ENCODE peak calls at places on chromosomes 6 and 20, in four cellular contexts. B is Panc1, K is HepG2, V is K562. M is an unnamed sample.

GRCh38 chr6:37637562-37638413 is 59.9 kb downstream of the MDGA1 start:
- DNase-seq in B (no peak), V (peak), K (peak), M (no peak)

GRCh38 chr6:73830119-73830518 is 134.1 kb downstream of the CD109 start:
- DNase-seq in V (no peak), B (no peak), K (no peak), M (no peak)

GRCh38 chr20:12941025-12941424 is 67.7 kb upstream of the SPTLC3 start:
- DNase-seq in K (peak), V (no peak), B (no peak), M (no peak)

GRCh38 chr20:40120827-40121226 is 568.2 kb downstream of the MAFB start:
- DNase-seq in K (no peak), V (no peak), B (no peak), M (no peak)

GRCh38 chr6:169897601-169898358 is 146.4 kb downstream of the ERMARD start:
- DNase-seq in B (no peak), K (no peak), V (no peak), M (no peak)

GRCh38 chr6:17103715-17104114 is 1.9 kb downstream of the STMND1 start:
- DNase-seq in V (no peak), B (no peak), K (no peak), M (peak)

GRCh38 chr6:104623052-104623690 is 236.5 kb downstream of the HACE1 start:
- DNase-seq in V (no peak), K (no peak), B (no peak), M (no peak)

GRCh38 chr6:71967436-71967835 is 81.1 kb downstream of the RIMS1 start:
- DNase-seq in B (no peak), K (no peak), V (no peak), M (no peak)

GRCh38 chr6:131640576-131640975 is 3.5 kb downstream of the ENPP3 start:
- DNase-seq in K (no peak), V (peak), B (no peak), M (no peak)

GRCh38 chr6:73579851-73580246 is 59.0 kb upstream of the EEF1A1 start:
- DNase-seq in B (peak), V (peak), K (peak), M (peak)

GRCh38 chr6:81487489-81487888 is 265.0 kb downstream of the TENT5A start:
- DNase-seq in V (no peak), B (no peak), K (no peak), M (no peak)

GRCh38 chr20:59813948-59814834 is 119.2 kb downstream of the SYCP2 start:
- DNase-seq in V (no peak), B (no peak), K (no peak), M (no peak)

GRCh38 chr6:138004423-138005287 is 102.6 kb downstream of the PERP start:
- DNase-seq in K (peak), V (peak), B (no peak), M (peak)

GRCh38 chr20:53492212-53492611 is 101.4 kb downstream of the ZNF217 start:
- DNase-seq in B (no peak), V (no peak), K (peak), M (no peak)

GRCh38 chr6:152943260-152943897 is 39.5 kb downstream of the FBXO5 start:
- DNase-seq in V (no peak), K (no peak), B (no peak), M (no peak)

GRCh38 chr20:36454664-36455427 is 86.5 kb upstream of the MYL9 start:
- DNase-seq in B (no peak), K (peak), V (no peak), M (no peak)

GRCh38 chr20:15674253-15675145 is 898.7 kb downstream of the KIF16B start:
- DNase-seq in B (no peak), K (no peak), V (no peak), M (no peak)

GRCh38 chr6:46184114-46184513 is 13.3 kb upstream of the ENPP5 start:
- DNase-seq in K (no peak), V (no peak), B (no peak), M (no peak)

GRCh38 chr6:31340228-31340627 is 16.8 kb downstream of the HLA-B start:
- DNase-seq in K (no peak), B (no peak), V (no peak), M (no peak)

GRCh38 chr20:37630161-37630560 is 63.7 kb upstream of the CTNNBL1 start:
- DNase-seq in V (no peak), K (no peak), B (no peak), M (no peak)

GRCh38 chr6:9563996-9564395 is 850.9 kb downstream of the TFAP2A start:
- DNase-seq in K (no peak), V (no peak), B (no peak), M (no peak)

GRCh38 chr6:75934643-75935472 is 137.6 kb downstream of the IMPG1 start:
- DNase-seq in V (peak), B (peak), K (peak), M (peak)

GRCh38 chr20:36591854-36592641 is 13.5 kb upstream of the RAB5IF start:
- DNase-seq in V (peak), K (peak), B (no peak), M (peak)

GRCh38 chr6:152206072-152206818 is 398.8 kb downstream of the ESR1 start:
- DNase-seq in B (no peak), V (peak), K (peak), M (peak)

GRCh38 chr20:53829706-53830521 is 236.3 kb upstream of the ZNF217 start:
- DNase-seq in K (peak), B (peak), V (peak), M (no peak)

GRCh38 chr20:17558941-17559304 is 11.0 kb upstream of the DSTN start:
- DNase-seq in V (no peak), K (no peak), B (no peak), M (no peak)

GRCh38 chr20:17558154-17558940 is 11.5 kb upstream of the DSTN start:
- DNase-seq in K (peak), B (peak), V (peak), M (peak)

GRCh38 chr20:17555106-17555505 is 14.8 kb upstream of the DSTN start:
- DNase-seq in B (no peak), V (no peak), K (no peak), M (no peak)

GRCh38 chr20:17557675-17558006 is 12.2 kb upstream of the DSTN start:
- DNase-seq in B (no peak), V (peak), K (peak), M (peak)

DNA sequence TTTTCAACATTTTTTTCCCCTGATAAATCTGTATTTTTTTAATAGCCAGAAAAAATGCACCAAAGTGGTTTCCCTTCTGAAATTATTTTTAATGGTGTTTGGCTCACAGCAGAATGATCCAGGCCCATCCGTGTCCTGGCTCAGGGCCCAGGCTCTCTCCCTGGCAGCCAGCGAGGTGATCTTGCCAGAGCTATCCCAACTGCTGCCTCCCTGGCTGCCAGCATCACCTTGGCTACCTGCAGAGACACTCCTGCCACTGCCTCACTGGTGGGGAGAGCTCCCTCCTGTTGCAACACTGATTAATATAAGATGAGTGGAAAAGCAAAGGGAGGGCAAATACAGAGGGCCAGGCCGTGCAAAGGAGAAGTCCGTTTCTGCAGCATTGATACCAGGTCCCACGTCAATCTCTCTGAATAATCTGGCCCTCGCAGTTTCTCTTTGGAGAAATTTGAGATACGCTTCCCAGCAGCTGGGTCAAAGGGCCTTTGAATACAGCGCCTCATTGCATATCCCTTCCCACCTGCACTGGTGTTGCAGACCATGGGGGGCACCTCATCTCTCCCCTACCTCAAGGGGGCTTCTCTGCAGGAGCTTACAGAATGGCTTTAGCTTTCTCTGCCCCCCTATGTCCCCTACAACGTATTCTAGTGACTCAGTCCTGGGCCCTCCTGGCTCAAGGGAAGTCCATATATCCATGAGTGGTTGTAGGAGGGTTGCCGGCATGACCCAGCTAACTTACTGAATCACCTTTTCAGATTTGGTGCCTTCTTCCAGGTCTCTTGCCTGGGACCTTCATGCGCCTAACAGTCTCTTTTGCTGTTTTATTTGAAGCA is 12.8 kb upstream of the DSTN start:
- DNase-seq in B (no peak), V (peak), K (no peak), M (no peak)
- TF ChIP-seq TCF7L2 in B (peak), V (no peak), K (no peak), M (no peak)

GRCh38 chr6:13355043-13355945 is 27.0 kb upstream of the TBC1D7 start:
- DNase-seq in B (no peak), V (peak), K (peak), M (peak)
- TF ChIP-seq POLR2AphosphoS5 in B (no peak), V (peak), K (no peak), M (no peak)

GRCh38 chr6:25035451-25036435 is 100.0 kb upstream of the RIPOR2 start:
- DNase-seq in V (peak), B (no peak), K (no peak), M (no peak)
- TF ChIP-seq TCF7L2 in V (no peak), B (no peak), K (no peak), M (no peak)

GRCh38 chr6:15879372-15880261 is 216.8 kb upstream of the DTNBP1 start:
- DNase-seq in V (peak), K (no peak), B (no peak), M (no peak)
- TF ChIP-seq POLR2AphosphoS5 in V (no peak), K (no peak), B (no peak), M (no peak)

DNA sequence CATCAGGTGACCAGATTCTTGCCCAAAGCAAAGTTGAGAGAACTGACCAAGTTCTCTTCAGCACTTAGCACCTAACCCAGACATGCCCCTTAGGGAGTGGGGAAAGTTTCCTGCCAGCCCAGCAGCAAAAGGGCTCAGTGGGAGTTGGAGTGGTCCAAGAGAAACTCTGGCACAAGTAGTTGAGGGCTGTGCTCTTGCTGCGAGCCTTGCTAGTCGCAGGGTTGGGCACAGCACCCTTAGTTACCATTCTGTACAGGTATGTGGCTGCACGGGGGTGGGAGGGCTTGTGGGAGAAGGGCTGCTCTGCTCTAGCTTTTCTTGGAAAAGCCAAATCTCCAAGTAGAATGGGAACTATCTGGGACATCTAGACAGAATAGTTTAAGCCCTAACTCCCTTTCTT is 6.4 kb downstream of the POLR1C start:
- DNase-seq in B (no peak), V (no peak), K (no peak), M (no peak)
- TF ChIP-seq TCF7L2 in B (no peak), V (no peak), K (no peak), M (no peak)

GRCh38 chr6:160376445-160376844 is 28.3 kb downstream of the SLC22A3 start:
- DNase-seq in K (no peak), B (no peak), V (no peak), M (no peak)
- TF ChIP-seq POLR2AphosphoS5 in K (no peak), B (no peak), V (no peak), M (no peak)

GRCh38 chr6:166803455-166803854 is 152.9 kb downstream of the RNASET2 start:
- DNase-seq in K (no peak), B (no peak), V (no peak), M (no peak)
- TF ChIP-seq TCF7L2 in K (no peak), B (no peak), V (no peak), M (no peak)

GRCh38 chr20:23371496-23371895 is 9.5 kb downstream of the GZF1 start:
- DNase-seq in V (no peak), K (no peak), B (no peak), M (no peak)
- TF ChIP-seq POLR2AphosphoS5 in V (no peak), K (no peak), B (no peak), M (no peak)

M was measured in HCT116.